ENCODE peak calls at places on chromosomes 6 and 20, in five cellular contexts. W, K, T, E and M are unnamed samples.

GRCh38 chr20:53773792-53774371 is 180.2 kb upstream of the ZNF217 start:
- DNase-seq in T (no peak), K (no peak), E (no peak), W (peak), M (peak)

GRCh38 chr20:64065973-64066341 is 3.0 kb downstream of the TCEA2 start:
- DNase-seq in K (peak), T (no peak), W (peak), E (no peak), M (peak)

GRCh38 chr6:2242311-2242710 is 3.1 kb downstream of the GMDS start:
- DNase-seq in K (no peak), E (no peak), T (no peak), W (no peak), M (no peak)

GRCh38 chr20:9407805-9408421 is 106.5 kb upstream of the LAMP5 start:
- DNase-seq in W (peak), K (peak), T (peak), E (no peak), M (peak)

GRCh38 chr20:7090753-7091310 is 323.3 kb downstream of the BMP2 start:
- DNase-seq in K (no peak), E (no peak), W (no peak), T (no peak), M (no peak)

GRCh38 chr6:37459981-37460800 is 27.2 kb downstream of the CMTR1 start:
- DNase-seq in E (no peak), K (no peak), T (no peak), W (no peak), M (no peak)

GRCh38 chr6:137520520-137520919 is 26.3 kb upstream of the OLIG3 start:
- DNase-seq in E (no peak), W (no peak), T (no peak), K (no peak), M (no peak)

GRCh38 chr20:63659370-63659769 is 1.3 kb downstream of the RTEL1 start:
- DNase-seq in K (no peak), T (no peak), E (no peak), W (no peak), M (no peak)

GRCh38 chr6:105500693-105501092 is 97.8 kb upstream of the PREP start:
- DNase-seq in W (no peak), E (no peak), T (no peak), K (no peak), M (no peak)

GRCh38 chr6:43128926-43129325 is 42.1 kb upstream of the SRF start:
- DNase-seq in T (no peak), K (no peak), E (no peak), W (no peak), M (peak)

GRCh38 chr6:110537208-110538123 is 61.1 kb upstream of the SLC22A16 start:
- DNase-seq in K (peak), T (no peak), W (peak), E (no peak), M (peak)

GRCh38 chr6:17601389-17601703 is 1.2 kb downstream of the FAM8A1 start:
- DNase-seq in K (no peak), T (no peak), W (peak), E (no peak), M (no peak)

GRCh38 chr6:118283759-118284158 is 264.3 kb upstream of the PLN start:
- DNase-seq in K (peak), E (no peak), W (peak), T (peak), M (peak)

GRCh38 chr6:6577736-6578135 is 10.8 kb upstream of the LY86 start:
- DNase-seq in K (no peak), W (no peak), E (no peak), T (no peak), M (no peak)

GRCh38 chr20:52275243-52275817 is 83.8 kb upstream of the ZFP64 start:
- DNase-seq in E (no peak), W (no peak), T (no peak), K (no peak), M (peak)

GRCh38 chr20:3218307-3218988 is 9.2 kb downstream of the ITPA start:
- DNase-seq in E (peak), T (peak), W (peak), K (no peak), M (peak)

GRCh38 chr6:33896391-33897192 is 92.8 kb upstream of the MLN start:
- DNase-seq in T (no peak), K (no peak), W (peak), E (no peak), M (peak)

GRCh38 chr6:41784581-41785171 is 2.8 kb upstream of the TOMM6 start:
- DNase-seq in K (no peak), W (no peak), E (no peak), T (no peak), M (no peak)

GRCh38 chr6:164166996-164167395 is 752.5 kb downstream of the QKI start:
- DNase-seq in K (no peak), W (no peak), T (no peak), E (no peak), M (no peak)

GRCh38 chr20:43558412-43559146 is at the start of gene SGK2:
- DNase-seq in E (no peak), T (peak), K (no peak), W (peak), M (peak)

GRCh38 chr6:166736606-166737005 is 109.6 kb upstream of the RPS6KA2 start:
- DNase-seq in E (no peak), K (peak), T (no peak), W (peak), M (no peak)

GRCh38 chr20:38842017-38842416 is 36.5 kb downstream of the PPP1R16B start:
- DNase-seq in W (no peak), E (no peak), T (no peak), K (no peak), M (no peak)

GRCh38 chr20:20017852-20018245 is 687 bp downstream of the NAA20 start:
- DNase-seq in W (no peak), T (no peak), K (no peak), E (no peak), M (no peak)

GRCh38 chr6:11869656-11870340 is 91.2 kb upstream of the ADTRP start:
- DNase-seq in W (peak), E (peak), K (peak), T (no peak), M (peak)

GRCh38 chr20:17794400-17794799 is 94.6 kb downstream of the BANF2 start:
- DNase-seq in T (no peak), W (no peak), K (no peak), E (no peak), M (no peak)

GRCh38 chr20:32450484-32451061 is 92.4 kb downstream of the ASXL1 start:
- DNase-seq in W (no peak), T (no peak), K (no peak), E (no peak), M (no peak)

GRCh38 chr6:4941782-4942672 is 61.8 kb downstream of the RPP40 start:
- DNase-seq in E (no peak), W (peak), T (no peak), K (peak), M (peak)

GRCh38 chr20:54475334-54476287 is at the start of gene DOK5:
- DNase-seq in W (peak), T (peak), E (peak), K (no peak), M (peak)

GRCh38 chr20:61263938-61264337 is 11.9 kb downstream of the CDH4 start:
- DNase-seq in W (no peak), T (no peak), K (no peak), E (no peak), M (no peak)

GRCh38 chr6:121482004-121482693 is 46.7 kb downstream of the GJA1 start:
- DNase-seq in K (no peak), E (no peak), W (peak), T (no peak), M (peak)

DNA sequence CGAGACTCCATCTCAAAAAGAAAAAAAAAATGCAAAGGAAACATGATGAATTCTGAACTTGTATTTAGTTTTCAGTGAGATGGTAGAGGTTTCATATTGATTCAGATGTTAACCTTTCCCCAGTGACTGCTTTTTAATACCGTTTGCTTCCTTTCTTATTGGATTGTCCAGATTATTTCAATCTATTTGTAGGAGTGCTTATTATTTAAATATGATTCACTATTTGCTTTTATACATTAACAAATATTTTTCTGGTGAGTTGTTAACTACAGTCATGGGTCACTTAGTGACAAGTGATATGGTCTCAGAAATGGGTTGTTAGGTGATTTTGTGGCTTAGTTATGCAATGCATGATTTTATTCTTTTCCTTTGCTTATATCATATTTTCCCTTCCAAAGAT is 8.4 kb downstream of the PI3 start:
- DNase-seq in T (no peak), W (no peak), K (no peak), E (no peak), M (no peak)
- TF ChIP-seq CTCF in T (no peak), W (no peak), K (no peak), E (no peak), M (no peak)

DNA sequence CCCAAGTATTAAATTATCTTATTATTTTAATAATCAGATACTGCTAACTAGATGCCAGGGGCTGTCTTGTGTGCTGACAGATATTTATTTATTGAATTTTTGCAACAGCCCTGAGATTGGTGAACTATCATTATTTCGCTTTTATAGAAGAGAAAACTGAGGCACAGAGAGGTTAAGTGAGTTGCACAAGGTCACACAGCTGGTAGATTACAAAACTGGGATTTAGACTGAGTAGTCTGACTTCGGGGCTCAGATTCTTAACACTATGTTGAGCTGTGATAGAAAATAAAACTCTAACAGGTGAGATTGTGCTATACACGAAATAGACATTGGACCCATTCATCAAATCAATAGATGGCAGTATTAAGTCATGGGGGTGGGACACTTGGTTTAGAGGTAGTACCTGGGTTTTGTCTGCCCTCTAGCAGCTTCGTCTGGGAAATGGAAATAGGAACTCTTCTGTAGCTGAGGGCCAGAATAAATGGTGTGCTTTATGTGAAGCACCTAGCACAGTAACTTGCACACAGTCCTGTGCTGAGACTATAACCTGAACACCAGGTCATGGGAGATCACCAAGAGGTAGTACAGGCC is 113.4 kb downstream of the B3GAT2 start:
- DNase-seq in W (no peak), E (no peak), K (no peak), T (no peak), M (no peak)
- TF ChIP-seq CTCF in W (no peak), E (no peak), K (no peak), T (no peak), M (no peak)

GRCh38 chr6:89037156-89037900 is 43.2 kb upstream of the PNRC1 start:
- DNase-seq in K (no peak), E (no peak), T (no peak), W (no peak), M (no peak)

GRCh38 chr6:89034586-89035251 is 45.8 kb upstream of the PNRC1 start:
- DNase-seq in K (no peak), T (no peak), E (peak), W (peak), M (peak)

GRCh38 chr6:89035252-89036106 is 45.1 kb upstream of the PNRC1 start:
- DNase-seq in W (peak), E (peak), K (peak), T (no peak), M (peak)

GRCh38 chr6:89028774-89029173 is 51.8 kb upstream of the PNRC1 start:
- DNase-seq in W (no peak), T (no peak), K (no peak), E (no peak), M (no peak)

DNA sequence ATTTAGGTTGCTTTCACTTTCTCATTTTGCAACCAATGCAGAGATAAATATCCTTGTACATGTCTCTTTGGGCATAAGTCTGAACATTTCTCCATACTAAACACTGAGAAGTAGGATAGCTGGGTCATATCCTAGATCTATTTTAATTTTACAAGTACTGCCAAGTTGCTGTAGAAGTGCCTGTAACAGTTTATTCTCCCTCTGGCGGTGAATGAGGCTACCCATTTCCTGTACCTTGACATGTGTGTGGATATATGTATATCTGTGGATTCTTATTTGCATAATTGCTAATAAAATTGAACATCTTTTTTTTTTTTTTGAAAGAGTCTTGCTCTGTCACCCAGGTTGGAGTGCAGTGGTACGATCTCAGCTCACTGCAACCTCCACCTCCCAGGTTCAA is 48.0 kb upstream of the PNRC1 start:
- DNase-seq in E (no peak), W (peak), K (no peak), T (no peak), M (no peak)
- TF ChIP-seq CTCF in E (peak), W (peak), K (no peak), T (no peak), M (no peak)

DNA sequence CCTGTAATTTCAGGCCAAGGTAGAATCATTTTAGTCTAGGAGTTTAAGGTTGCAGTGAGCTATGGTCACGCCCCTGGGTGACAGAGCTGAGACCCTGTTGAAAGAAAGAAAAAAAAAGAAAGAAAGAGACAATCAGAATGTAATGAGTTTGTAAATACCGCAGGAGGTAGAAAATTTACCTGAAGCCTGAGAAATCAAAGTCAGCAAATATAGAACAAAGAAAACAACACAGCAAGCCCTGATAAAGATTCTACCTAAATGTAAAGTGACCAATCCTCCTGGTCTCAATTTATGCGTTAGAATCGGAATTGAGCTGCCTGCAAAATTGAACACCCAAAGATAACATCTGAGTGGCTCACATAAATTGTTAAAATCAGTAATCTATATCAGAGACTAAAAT is 146.5 kb upstream of the ZNF184 start:
- DNase-seq in W (no peak), T (no peak), E (no peak), K (no peak), M (no peak)
- TF ChIP-seq CTCF in W (no peak), T (no peak), E (no peak), K (no peak), M (no peak)